ENCODE peak calls at places on chromosome 17, in seven cellular contexts. T is HT1080, I is GM12892, C is RWPE1, N is lung, A is cerebellum, K is AML-193. R is an unnamed sample.

GRCh38 chr17:35578929-35579448 is 618 bp upstream of the PEX12 start:
- DNase-seq in I (no peak), A (no peak), T (no peak), K (no peak), N (no peak), C (peak; percentile 9), R (no peak)

GRCh38 chr17:78271419-78272160 is 40.2 kb downstream of the TMEM235 start:
- DNase-seq in A (no peak), K (no peak), T (no peak), I (no peak), N (no peak), C (no peak), R (no peak)

GRCh38 chr17:56262854-56263253 is 109.6 kb downstream of the ANKFN1 start:
- DNase-seq in A (no peak), T (no peak), N (peak; percentile 31), K (no peak), C (no peak), I (no peak), R (no peak)

GRCh38 chr17:44115585-44116415 is 7.6 kb downstream of the HDAC5 start:
- DNase-seq in T (peak; percentile 43), I (no peak), C (no peak), A (no peak), K (no peak), N (no peak), R (peak; percentile 80)

GRCh38 chr17:8072339-8072726 is 15.2 kb downstream of the ALOX12B start:
- DNase-seq in T (no peak), K (no peak), A (no peak), I (no peak), N (no peak), C (no peak), R (peak; percentile 62)

GRCh38 chr17:41751288-41751687 is 16.8 kb upstream of the HAP1 start:
- DNase-seq in C (no peak), I (no peak), N (no peak), K (no peak), A (no peak), T (no peak), R (no peak)

GRCh38 chr17:17595755-17596154 is 4.2 kb upstream of the PEMT start:
- DNase-seq in I (no peak), C (no peak), A (no peak), T (no peak), K (no peak), N (no peak), R (no peak)

GRCh38 chr17:77394540-77395295 is 253.9 kb downstream of the SEC14L1 start:
- DNase-seq in K (no peak), C (no peak), T (peak; percentile 83), A (no peak), I (no peak), N (no peak), R (peak; percentile 55)

GRCh38 chr17:59859444-59860025 is 33.2 kb downstream of the TUBD1 start:
- DNase-seq in T (peak; percentile 21), K (peak; percentile 81), I (no peak), C (no peak), A (no peak), N (no peak), R (no peak)

GRCh38 chr17:40309031-40309937 is at the start of gene RARA:
- DNase-seq in C (no peak), I (no peak), T (no peak), K (no peak), N (peak; percentile 62), A (peak; percentile 89), R (peak; percentile 95)

GRCh38 chr17:62178579-62178978 is 113.5 kb upstream of the MED13 start:
- DNase-seq in K (no peak), A (no peak), N (no peak), I (no peak), T (peak; percentile 86), C (peak; percentile 39), R (no peak)